ENCODE peak calls at places on chromosomes 5 and 9, in seven cellular contexts. One of them, this sample, is unnamed.

GRCh38 chr5:1555011-1555807 is 31.4 kb upstream of the LPCAT1 start:
- DNase-seq in AG08396: peak
- DNase-seq in LoVo: peak
- DNase-seq in T follicular helper cell: no peak
- DNase-seq in activated effector memory CD4-positive, alpha-beta T cell treated with Interleukin-2 at 50 U/mL for 16 hours: no peak
- DNase-seq in right cardiac atrium: peak
- DNase-seq in stimulated activated CD4-positive, alpha-beta T cell treated with anti-CD3 and anti-CD28 coated beads, Interleukin-4, amount 100 ng/mL, for 48 hours: no peak
- DNase-seq in this sample: no peak

GRCh38 chr5:60295423-60295822 is 401.9 kb upstream of the PDE4D start:
- DNase-seq in stimulated activated CD4-positive, alpha-beta T cell treated with anti-CD3 and anti-CD28 coated beads, Interleukin-4, amount 100 ng/mL, for 48 hours: no peak
- DNase-seq in activated effector memory CD4-positive, alpha-beta T cell treated with Interleukin-2 at 50 U/mL for 16 hours: no peak
- DNase-seq in AG08396: peak
- DNase-seq in right cardiac atrium: no peak
- DNase-seq in T follicular helper cell: no peak
- DNase-seq in LoVo: no peak
- DNase-seq in this sample: no peak

GRCh38 chr5:14364576-14365472 is 216.8 kb upstream of the OTULINL start:
- DNase-seq in activated effector memory CD4-positive, alpha-beta T cell treated with Interleukin-2 at 50 U/mL for 16 hours: no peak
- DNase-seq in stimulated activated CD4-positive, alpha-beta T cell treated with anti-CD3 and anti-CD28 coated beads, Interleukin-4, amount 100 ng/mL, for 48 hours: no peak
- DNase-seq in right cardiac atrium: no peak
- DNase-seq in T follicular helper cell: no peak
- DNase-seq in LoVo: peak
- DNase-seq in AG08396: no peak
- DNase-seq in this sample: no peak

GRCh38 chr9:29866556-29866955 is 2293.3 kb upstream of the C9orf72 start:
- DNase-seq in T follicular helper cell: no peak
- DNase-seq in LoVo: no peak
- DNase-seq in stimulated activated CD4-positive, alpha-beta T cell treated with anti-CD3 and anti-CD28 coated beads, Interleukin-4, amount 100 ng/mL, for 48 hours: no peak
- DNase-seq in AG08396: no peak
- DNase-seq in right cardiac atrium: no peak
- DNase-seq in activated effector memory CD4-positive, alpha-beta T cell treated with Interleukin-2 at 50 U/mL for 16 hours: no peak
- DNase-seq in this sample: no peak

GRCh38 chr5:172569862-172570558 is 71.1 kb upstream of the NEURL1B start:
- DNase-seq in stimulated activated CD4-positive, alpha-beta T cell treated with anti-CD3 and anti-CD28 coated beads, Interleukin-4, amount 100 ng/mL, for 48 hours: no peak
- DNase-seq in T follicular helper cell: no peak
- DNase-seq in LoVo: no peak
- DNase-seq in activated effector memory CD4-positive, alpha-beta T cell treated with Interleukin-2 at 50 U/mL for 16 hours: no peak
- DNase-seq in AG08396: no peak
- DNase-seq in right cardiac atrium: no peak
- DNase-seq in this sample: no peak

GRCh38 chr9:133711428-133712220 is 26.5 kb downstream of the SARDH start:
- DNase-seq in LoVo: no peak
- DNase-seq in AG08396: no peak
- DNase-seq in right cardiac atrium: peak
- DNase-seq in T follicular helper cell: no peak
- DNase-seq in activated effector memory CD4-positive, alpha-beta T cell treated with Interleukin-2 at 50 U/mL for 16 hours: no peak
- DNase-seq in stimulated activated CD4-positive, alpha-beta T cell treated with anti-CD3 and anti-CD28 coated beads, Interleukin-4, amount 100 ng/mL, for 48 hours: no peak
- DNase-seq in this sample: no peak

GRCh38 chr9:119758990-119759389 is 389.8 kb upstream of the BRINP1 start:
- DNase-seq in stimulated activated CD4-positive, alpha-beta T cell treated with anti-CD3 and anti-CD28 coated beads, Interleukin-4, amount 100 ng/mL, for 48 hours: no peak
- DNase-seq in right cardiac atrium: no peak
- DNase-seq in AG08396: no peak
- DNase-seq in T follicular helper cell: no peak
- DNase-seq in activated effector memory CD4-positive, alpha-beta T cell treated with Interleukin-2 at 50 U/mL for 16 hours: no peak
- DNase-seq in LoVo: no peak
- DNase-seq in this sample: no peak

GRCh38 chr5:181203842-181204560 is 995 bp downstream of the TRIM7 start:
- DNase-seq in right cardiac atrium: peak
- DNase-seq in LoVo: no peak
- DNase-seq in AG08396: no peak
- DNase-seq in T follicular helper cell: no peak
- DNase-seq in stimulated activated CD4-positive, alpha-beta T cell treated with anti-CD3 and anti-CD28 coated beads, Interleukin-4, amount 100 ng/mL, for 48 hours: no peak
- DNase-seq in activated effector memory CD4-positive, alpha-beta T cell treated with Interleukin-2 at 50 U/mL for 16 hours: no peak
- DNase-seq in this sample: no peak

GRCh38 chr5:72067682-72068470 is 39.4 kb upstream of the MAP1B start:
- DNase-seq in activated effector memory CD4-positive, alpha-beta T cell treated with Interleukin-2 at 50 U/mL for 16 hours: no peak
- DNase-seq in stimulated activated CD4-positive, alpha-beta T cell treated with anti-CD3 and anti-CD28 coated beads, Interleukin-4, amount 100 ng/mL, for 48 hours: no peak
- DNase-seq in LoVo: peak
- DNase-seq in AG08396: peak
- DNase-seq in T follicular helper cell: no peak
- DNase-seq in right cardiac atrium: no peak
- DNase-seq in this sample: peak

GRCh38 chr9:129483467-129484324 is 137.2 kb downstream of the C9orf50 start:
- DNase-seq in stimulated activated CD4-positive, alpha-beta T cell treated with anti-CD3 and anti-CD28 coated beads, Interleukin-4, amount 100 ng/mL, for 48 hours: no peak
- DNase-seq in AG08396: peak
- DNase-seq in LoVo: peak
- DNase-seq in T follicular helper cell: no peak
- DNase-seq in activated effector memory CD4-positive, alpha-beta T cell treated with Interleukin-2 at 50 U/mL for 16 hours: no peak
- DNase-seq in right cardiac atrium: peak
- DNase-seq in this sample: peak

GRCh38 chr5:171579849-171580505 is 160.5 kb downstream of the FGF18 start:
- DNase-seq in AG08396: no peak
- DNase-seq in right cardiac atrium: peak
- DNase-seq in LoVo: no peak
- DNase-seq in activated effector memory CD4-positive, alpha-beta T cell treated with Interleukin-2 at 50 U/mL for 16 hours: no peak
- DNase-seq in stimulated activated CD4-positive, alpha-beta T cell treated with anti-CD3 and anti-CD28 coated beads, Interleukin-4, amount 100 ng/mL, for 48 hours: no peak
- DNase-seq in T follicular helper cell: no peak
- DNase-seq in this sample: no peak

GRCh38 chr9:127087411-127087810 is 35.0 kb downstream of the ANGPTL2 start:
- DNase-seq in LoVo: no peak
- DNase-seq in stimulated activated CD4-positive, alpha-beta T cell treated with anti-CD3 and anti-CD28 coated beads, Interleukin-4, amount 100 ng/mL, for 48 hours: no peak
- DNase-seq in T follicular helper cell: no peak
- DNase-seq in activated effector memory CD4-positive, alpha-beta T cell treated with Interleukin-2 at 50 U/mL for 16 hours: no peak
- DNase-seq in AG08396: no peak
- DNase-seq in right cardiac atrium: no peak
- DNase-seq in this sample: no peak

GRCh38 chr5:98500811-98501210 is 272.7 kb upstream of the RGMB start:
- DNase-seq in activated effector memory CD4-positive, alpha-beta T cell treated with Interleukin-2 at 50 U/mL for 16 hours: no peak
- DNase-seq in AG08396: no peak
- DNase-seq in T follicular helper cell: no peak
- DNase-seq in right cardiac atrium: no peak
- DNase-seq in stimulated activated CD4-positive, alpha-beta T cell treated with anti-CD3 and anti-CD28 coated beads, Interleukin-4, amount 100 ng/mL, for 48 hours: no peak
- DNase-seq in LoVo: no peak
- DNase-seq in this sample: no peak

GRCh38 chr9:135066291-135066690 is 21.2 kb upstream of the OLFM1 start:
- DNase-seq in right cardiac atrium: no peak
- DNase-seq in LoVo: no peak
- DNase-seq in activated effector memory CD4-positive, alpha-beta T cell treated with Interleukin-2 at 50 U/mL for 16 hours: no peak
- DNase-seq in stimulated activated CD4-positive, alpha-beta T cell treated with anti-CD3 and anti-CD28 coated beads, Interleukin-4, amount 100 ng/mL, for 48 hours: no peak
- DNase-seq in T follicular helper cell: no peak
- DNase-seq in AG08396: no peak
- DNase-seq in this sample: no peak

GRCh38 chr9:98132806-98133631 is 14.0 kb upstream of the TRIM14 start:
- DNase-seq in stimulated activated CD4-positive, alpha-beta T cell treated with anti-CD3 and anti-CD28 coated beads, Interleukin-4, amount 100 ng/mL, for 48 hours: no peak
- DNase-seq in AG08396: no peak
- DNase-seq in activated effector memory CD4-positive, alpha-beta T cell treated with Interleukin-2 at 50 U/mL for 16 hours: no peak
- DNase-seq in LoVo: no peak
- DNase-seq in right cardiac atrium: no peak
- DNase-seq in T follicular helper cell: no peak
- DNase-seq in this sample: no peak